ENCODE peak calls at places on chromosomes 6 and 20, in five cellular contexts. J, H, X, R and G are unnamed samples.

GRCh38 chr6:113529191-113529590 is 328.0 kb upstream of the MARCKS start:
- DNase-seq in X (no peak), J (no peak), H (peak; percentile 35), R (no peak), G (peak; percentile 26)

GRCh38 chr20:58141496-58141895 is 87.0 kb downstream of the ANKRD60 start:
- DNase-seq in R (no peak), J (no peak), H (no peak), X (no peak), G (no peak)

GRCh38 chr6:120556491-120556890 is 777.8 kb downstream of the TBC1D32 start:
- DNase-seq in X (no peak), R (no peak), H (no peak), J (no peak), G (no peak)

GRCh38 chr6:21754891-21755290 is 161.3 kb downstream of the SOX4 start:
- DNase-seq in H (no peak), R (no peak), J (no peak), X (no peak), G (no peak)

GRCh38 chr6:97925504-97925903 is 642.5 kb upstream of the MMS22L start:
- DNase-seq in X (no peak), R (no peak), H (peak; percentile 2), J (no peak), G (no peak)

GRCh38 chr6:82862543-82862942 is 203.1 kb downstream of the UBE3D start:
- DNase-seq in H (peak; percentile 74), J (no peak), X (no peak), R (no peak), G (peak; percentile 61)

GRCh38 chr20:24495266-24495665 is 25.8 kb downstream of the SYNDIG1 start:
- DNase-seq in X (no peak), J (no peak), H (no peak), R (no peak), G (no peak)

GRCh38 chr20:33896509-33896908 is 85.4 kb downstream of the CHMP4B start:
- DNase-seq in X (no peak), H (no peak), R (no peak), J (no peak), G (no peak)

GRCh38 chr6:139296927-139297326 is 5.1 kb upstream of the TXLNB start:
- DNase-seq in H (peak; percentile 51), X (no peak), R (no peak), J (no peak), G (peak; percentile 53)

GRCh38 chr20:40650707-40651106 is 38.3 kb downstream of the MAFB start:
- DNase-seq in J (no peak), X (no peak), H (no peak), R (no peak), G (no peak)

GRCh38 chr6:46199387-46199786 is 28.6 kb upstream of the ENPP5 start:
- DNase-seq in R (no peak), X (no peak), H (peak; percentile 49), J (no peak), G (peak; percentile 46)

GRCh38 chr6:106163966-106164877 is 78.1 kb downstream of the PRDM1 start:
- DNase-seq in X (no peak), R (peak; percentile 36), J (no peak), H (peak; percentile 70), G (peak; percentile 73)

GRCh38 chr6:106105493-106105892 is 19.4 kb downstream of the PRDM1 start:
- DNase-seq in H (no peak), R (no peak), J (no peak), X (no peak), G (no peak)

GRCh38 chr6:16216501-16217155 is 21.8 kb upstream of the GMPR start:
- DNase-seq in J (no peak), R (no peak), H (no peak), X (no peak), G (no peak)